ENCODE peak calls at places on chromosomes 7 and 10, in four cellular contexts. N, Y, K and S are unnamed samples.
A peak's percentile ranks its signal among the peaks of the same experiment; 100 is the strongest.

GRCh38 chr10:104255244-104255981 is 721 bp downstream of the GSTO1 start:
- DNase-seq in N (no peak), Y (no peak), K (peak; percentile 71), S (peak; percentile 80)

GRCh38 chr7:13904689-13905088 is 84.8 kb downstream of the ETV1 start:
- DNase-seq in N (no peak), Y (no peak), K (peak; percentile 54), S (no peak)

GRCh38 chr7:3648276-3648675 is 347.2 kb downstream of the SDK1 start:
- DNase-seq in N (no peak), Y (no peak), K (no peak), S (no peak)

GRCh38 chr7:50504646-50505546 is 54.7 kb upstream of the FIGNL1 start:
- DNase-seq in N (no peak), Y (no peak), K (no peak), S (no peak)

GRCh38 chr10:132434405-132435005 is 37.5 kb downstream of the PWWP2B start:
- DNase-seq in N (no peak), Y (no peak), K (no peak), S (no peak)

GRCh38 chr7:67786021-67786420 is 789.4 kb downstream of the TYW1 start:
- DNase-seq in N (no peak), Y (no peak), K (no peak), S (no peak)

GRCh38 chr10:120750167-120750566 is 101.0 kb upstream of the WDR11 start:
- DNase-seq in N (no peak), Y (no peak), K (no peak), S (no peak)

GRCh38 chr10:13222151-13222550 is 12.0 kb downstream of the UCMA start:
- DNase-seq in N (no peak), Y (no peak), K (no peak), S (no peak)

GRCh38 chr7:88044069-88044468 is 110.0 kb downstream of the ADAM22 start:
- DNase-seq in N (no peak), Y (no peak), K (no peak), S (no peak)